ENCODE peak calls at places on chromosomes 6 and 20, in five cellular contexts. A, S, L, W and O are unnamed samples.

GRCh38 chr20:60572991-60573390 is 614.8 kb downstream of the CDH26 start:
- DNase-seq in L (no peak), S (no peak), W (no peak), A (no peak), O (no peak)

GRCh38 chr6:137002505-137002904 is 42.3 kb downstream of the IL20RA start:
- DNase-seq in L (no peak), S (no peak), A (no peak), W (no peak), O (no peak)

GRCh38 chr6:152318278-152318677 is 318.9 kb downstream of the SYNE1 start:
- DNase-seq in W (no peak), S (no peak), A (no peak), L (no peak), O (no peak)

GRCh38 chr6:148577687-148578488 is 168.9 kb upstream of the UST start:
- DNase-seq in W (peak), A (peak), S (peak), L (peak), O (peak)

GRCh38 chr6:38155576-38156204 is 336.2 kb downstream of the ZFAND3 start:
- DNase-seq in A (no peak), W (no peak), L (no peak), S (no peak), O (no peak)

GRCh38 chr6:37536462-37537225 is 37.0 kb upstream of the CCDC167 start:
- DNase-seq in S (no peak), L (no peak), W (no peak), A (no peak), O (no peak)

GRCh38 chr6:111997863-111998191 is 56.1 kb upstream of the CCN6 start:
- DNase-seq in L (no peak), A (no peak), W (no peak), S (no peak), O (no peak)

GRCh38 chr6:7887278-7887991 is 23.2 kb downstream of the TXNDC5 start:
- DNase-seq in A (no peak), S (no peak), W (no peak), L (no peak), O (no peak)

GRCh38 chr20:58585753-58586540 is 65.1 kb upstream of the STX16 start:
- DNase-seq in A (no peak), W (no peak), S (no peak), L (no peak), O (no peak)

GRCh38 chr20:5531318-5532081 is 214.7 kb upstream of the PROKR2 start:
- DNase-seq in A (no peak), W (no peak), S (no peak), L (no peak), O (no peak)

GRCh38 chr6:21754891-21755290 is 161.3 kb downstream of the SOX4 start:
- DNase-seq in L (no peak), S (no peak), A (peak), W (peak), O (no peak)

GRCh38 chr6:13068558-13069210 is 259.7 kb downstream of the TBC1D7 start:
- DNase-seq in S (no peak), L (no peak), A (no peak), W (no peak), O (no peak)

GRCh38 chr20:49281059-49281912 is 3.4 kb upstream of the ZNFX1 start:
- DNase-seq in L (no peak), A (peak), W (no peak), S (no peak), O (peak)

GRCh38 chr20:57189713-57190112 is 76.7 kb downstream of the BMP7 start:
- DNase-seq in L (no peak), S (no peak), W (no peak), A (no peak), O (no peak)

GRCh38 chr6:162123797-162124196 is 603.8 kb downstream of the PRKN start:
- DNase-seq in A (no peak), L (no peak), S (no peak), W (no peak), O (peak)

GRCh38 chr6:154878866-154879491 is 116.1 kb upstream of the TIAM2 start:
- DNase-seq in S (no peak), L (no peak), W (no peak), A (no peak), O (no peak)

GRCh38 chr20:23296841-23297701 is 53.5 kb upstream of the NXT1 start:
- DNase-seq in W (no peak), L (peak), A (peak), S (no peak), O (no peak)

GRCh38 chr20:61636531-61637116 is 384.6 kb downstream of the CDH4 start:
- DNase-seq in A (no peak), L (no peak), W (no peak), S (no peak), O (no peak)

GRCh38 chr20:1637755-1638154 is 17.9 kb upstream of the SIRPB1 start:
- DNase-seq in L (no peak), A (no peak), S (no peak), W (no peak), O (no peak)

GRCh38 chr20:16423311-16424212 is 149.7 kb downstream of the KIF16B start:
- DNase-seq in W (no peak), A (no peak), S (no peak), L (no peak), O (no peak)

GRCh38 chr6:27592481-27593199 is 119.7 kb upstream of the ZNF184 start:
- DNase-seq in L (peak), A (peak), S (peak), W (no peak), O (peak)

GRCh38 chr6:143223895-143224294 is 163.2 kb downstream of the AIG1 start:
- DNase-seq in A (no peak), L (peak), S (no peak), W (no peak), O (no peak)

GRCh38 chr20:910132-910839 is 5.8 kb downstream of the ANGPT4 start:
- DNase-seq in W (no peak), A (no peak), S (no peak), L (no peak), O (no peak)

GRCh38 chr6:36160147-36160760 is 29.9 kb downstream of the MAPK13 start:
- DNase-seq in S (no peak), W (no peak), A (no peak), L (no peak), O (no peak)

GRCh38 chr6:170129691-170130171 is 161.1 kb downstream of the DLL1 start:
- DNase-seq in A (no peak), S (no peak), W (peak), L (no peak), O (no peak)

GRCh38 chr6:155541976-155542375 is 86.3 kb upstream of the NOX3 start:
- DNase-seq in L (no peak), S (no peak), W (no peak), A (no peak), O (no peak)

GRCh38 chr6:57302477-57302876 is 15.0 kb upstream of the PRIM2 start:
- DNase-seq in A (no peak), W (no peak), L (no peak), S (no peak), O (no peak)

GRCh38 chr6:29009358-29009757 is 4.2 kb upstream of the ZNF311 start:
- DNase-seq in S (no peak), W (no peak), L (no peak), A (no peak), O (no peak)

GRCh38 chr6:29016559-29017427 is 11.7 kb upstream of the ZNF311 start:
- DNase-seq in W (peak), A (peak), L (peak), S (peak), O (peak)

GRCh38 chr6:29008089-29008488 is 3.0 kb upstream of the ZNF311 start:
- DNase-seq in W (no peak), S (no peak), L (no peak), A (no peak), O (no peak)

GRCh38 chr6:29014729-29015608 is 9.9 kb upstream of the ZNF311 start:
- DNase-seq in L (no peak), S (no peak), W (peak), A (no peak), O (no peak)

GRCh38 chr6:29011276-29011734 is 6.2 kb upstream of the ZNF311 start:
- DNase-seq in A (peak), W (peak), S (peak), L (peak), O (peak)
- H3K27ac ChIP-seq in A (no peak), W (no peak), S (no peak), L (no peak), O (no peak)

GRCh38 chr20:32359633-32360332 is 1.7 kb downstream of the ASXL1 start:
- DNase-seq in W (no peak), L (no peak), A (peak), S (peak), O (peak)

GRCh38 chr20:32358883-32359632 is 927 bp downstream of the ASXL1 start:
- DNase-seq in L (peak), S (peak), A (peak), W (peak), O (peak)

GRCh38 chr20:32358632-32358882 is 426 bp downstream of the ASXL1 start:
- DNase-seq in S (no peak), W (no peak), L (peak), A (no peak), O (no peak)

GRCh38 chr20:32357869-32358631 is at the start of gene ASXL1:
- DNase-seq in W (peak), L (peak), A (peak), S (peak), O (peak)

DNA sequence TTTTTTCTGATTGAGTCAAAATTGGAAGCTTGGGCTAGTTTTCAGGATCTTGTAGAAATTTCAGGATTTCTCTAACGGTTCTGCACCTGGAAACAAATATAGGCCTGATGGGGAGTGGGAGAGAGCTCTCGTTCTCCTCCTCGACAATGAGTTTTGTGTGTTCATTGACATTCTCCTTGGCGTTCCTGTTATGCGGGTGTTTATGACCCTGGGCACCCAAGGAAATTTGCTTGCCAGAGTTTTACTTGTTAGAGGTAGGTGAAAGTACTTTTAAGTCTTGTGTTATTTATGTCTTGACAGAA is 2.2 kb downstream of the ASXL1 start:
- DNase-seq in L (no peak), S (no peak), W (no peak), A (no peak), O (no peak)
- H3K27ac ChIP-seq in L (no peak), S (peak), W (no peak), A (peak), O (peak)

GRCh38 chr6:6806793-6807518 is 218.4 kb downstream of the LY86 start:
- DNase-seq in S (no peak), A (no peak), W (no peak), L (no peak), O (no peak)

GRCh38 chr6:6808343-6808742 is 219.8 kb downstream of the LY86 start:
- DNase-seq in A (no peak), S (no peak), L (no peak), W (no peak), O (no peak)

GRCh38 chr6:6810727-6811126 is 222.2 kb downstream of the LY86 start:
- DNase-seq in A (no peak), S (no peak), L (no peak), W (no peak), O (no peak)

GRCh38 chr6:6811151-6812002 is 222.9 kb downstream of the LY86 start:
- DNase-seq in A (peak), S (peak), W (peak), L (no peak), O (no peak)

DNA sequence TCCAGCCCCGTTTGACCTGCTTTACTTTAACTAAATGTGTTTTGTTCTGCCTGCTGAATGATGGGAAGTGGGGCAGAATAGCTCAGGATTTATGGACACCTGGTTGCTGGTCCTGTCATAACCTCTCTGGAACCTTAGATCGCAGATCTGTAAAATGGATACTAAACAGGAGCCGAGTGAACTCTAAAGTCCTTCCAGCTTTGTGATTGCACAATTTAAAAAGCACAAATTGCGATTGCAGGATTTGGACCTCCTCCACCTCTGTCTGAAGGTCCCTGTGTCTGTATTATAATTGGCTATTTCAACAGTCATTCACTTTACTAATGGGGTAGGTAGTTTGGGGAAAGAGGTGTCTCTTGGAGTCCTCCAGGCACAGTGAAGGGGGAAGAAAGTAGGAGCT is 220.4 kb downstream of the LY86 start:
- DNase-seq in L (no peak), A (no peak), S (no peak), W (no peak), O (no peak)
- H3K27ac ChIP-seq in L (no peak), A (no peak), S (no peak), W (no peak), O (no peak)

DNA sequence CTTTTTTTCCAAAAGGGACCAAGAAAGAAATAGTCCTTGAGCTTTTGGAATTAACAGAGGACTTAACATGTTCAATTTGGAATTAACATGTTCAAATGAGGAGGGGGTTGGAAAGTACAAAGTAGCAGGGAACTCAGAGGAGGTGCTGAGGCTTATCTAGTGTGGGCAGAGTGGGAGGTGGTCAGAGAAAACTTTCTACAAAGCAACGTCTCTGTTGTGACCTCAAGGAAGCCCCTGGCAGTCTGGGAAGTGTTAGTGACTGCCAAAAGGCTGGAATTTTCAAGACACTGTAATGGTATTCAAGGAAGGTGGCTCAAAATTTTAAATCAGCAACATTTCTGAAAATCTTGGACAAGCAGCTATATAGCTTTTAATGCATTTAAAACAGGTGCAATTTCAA is 7.3 kb downstream of the ECI2 start:
- DNase-seq in S (no peak), L (no peak), A (no peak), W (no peak), O (no peak)
- H3K27ac ChIP-seq in S (no peak), L (no peak), A (no peak), W (no peak), O (no peak)

GRCh38 chr6:156848533-156848932 is 71.4 kb downstream of the ARID1B start:
- DNase-seq in W (no peak), L (no peak), S (no peak), A (peak), O (no peak)
- H3K27ac ChIP-seq in W (no peak), L (no peak), S (no peak), A (no peak), O (no peak)

GRCh38 chr20:44450279-44450937 is 25.3 kb upstream of the TTPAL start:
- DNase-seq in L (no peak), W (no peak), A (no peak), S (no peak), O (no peak)

GRCh38 chr20:44448753-44449546 is 26.7 kb upstream of the TTPAL start:
- DNase-seq in S (no peak), L (peak), A (no peak), W (no peak), O (peak)

GRCh38 chr20:44449864-44450263 is 25.8 kb upstream of the TTPAL start:
- DNase-seq in A (no peak), W (no peak), S (no peak), L (no peak), O (no peak)

GRCh38 chr20:44446111-44446722 is 29.5 kb upstream of the TTPAL start:
- DNase-seq in W (no peak), L (no peak), S (no peak), A (no peak), O (no peak)

DNA sequence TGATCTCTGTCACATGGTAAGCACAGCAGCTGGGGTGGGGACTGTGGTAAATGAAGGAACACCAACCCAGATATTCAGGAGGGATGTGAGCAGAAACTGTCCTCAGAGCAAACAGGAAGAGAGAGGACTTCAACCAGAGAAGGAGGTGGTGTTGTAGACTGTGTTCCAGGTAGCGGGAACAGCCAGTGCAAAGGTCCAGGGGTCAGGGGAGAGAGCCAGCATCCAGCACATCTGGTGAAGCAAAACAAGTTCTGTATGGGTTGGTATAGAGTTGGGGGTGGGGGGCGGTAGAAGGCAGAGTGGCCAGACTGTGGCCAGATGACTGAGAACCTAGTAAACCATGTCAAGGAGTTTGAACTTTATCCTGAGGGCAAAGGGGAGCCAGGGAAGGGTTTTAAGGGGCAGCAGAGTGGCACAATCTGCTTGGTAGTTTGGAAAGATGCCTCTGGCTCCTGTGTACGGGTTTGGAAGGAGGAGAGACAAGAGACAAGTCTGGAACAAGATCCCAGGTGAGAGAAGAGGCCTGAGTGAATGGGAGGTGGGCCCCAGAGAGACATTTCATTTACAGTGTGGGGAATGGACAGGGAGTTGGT is 27.8 kb upstream of the TTPAL start:
- DNase-seq in L (no peak), W (no peak), S (no peak), A (no peak), O (no peak)
- H3K27ac ChIP-seq in L (no peak), W (no peak), S (no peak), A (no peak), O (no peak)